ENCODE peak calls at places on chromosomes 13 and 19, in five cellular contexts. One of them, this sample, is unnamed.

GRCh38 chr19:40580619-40581018 is 3.9 kb downstream of the SHKBP1 start:
- DNase-seq in neural progenitor cell: no peak
- DNase-seq in GM23338: no peak
- DNase-seq in OCI-LY7: no peak
- DNase-seq in PC-3: no peak
- DNase-seq in this sample: no peak

GRCh38 chr13:83557845-83558244 is 324.4 kb downstream of the SLITRK1 start:
- DNase-seq in OCI-LY7: no peak
- DNase-seq in PC-3: no peak
- DNase-seq in neural progenitor cell: no peak
- DNase-seq in GM23338: no peak
- DNase-seq in this sample: no peak

GRCh38 chr19:41999071-41999877 is 5.2 kb upstream of the ATP1A3 start:
- DNase-seq in OCI-LY7: no peak
- DNase-seq in GM23338: peak
- DNase-seq in PC-3: no peak
- DNase-seq in neural progenitor cell: peak
- DNase-seq in this sample: peak

GRCh38 chr19:17757125-17757524 is 5.8 kb downstream of the FCHO1 start:
- DNase-seq in PC-3: peak
- DNase-seq in OCI-LY7: no peak
- DNase-seq in neural progenitor cell: no peak
- DNase-seq in GM23338: no peak
- DNase-seq in this sample: no peak

GRCh38 chr19:37979547-37980082 is 72.6 kb downstream of the SIPA1L3 start:
- DNase-seq in neural progenitor cell: no peak
- DNase-seq in GM23338: no peak
- DNase-seq in OCI-LY7: peak
- DNase-seq in PC-3: no peak
- DNase-seq in this sample: no peak

GRCh38 chr19:17830567-17831418 is 9.5 kb upstream of the INSL3 start:
- DNase-seq in OCI-LY7: peak
- DNase-seq in PC-3: peak
- DNase-seq in neural progenitor cell: peak
- DNase-seq in GM23338: peak
- DNase-seq in this sample: no peak

GRCh38 chr19:1107655-1108261 is 4.0 kb downstream of the GPX4 start:
- DNase-seq in neural progenitor cell: no peak
- DNase-seq in OCI-LY7: no peak
- DNase-seq in PC-3: no peak
- DNase-seq in GM23338: no peak
- DNase-seq in this sample: no peak

GRCh38 chr19:45439569-45440258 is 16.0 kb upstream of the ERCC1 start:
- DNase-seq in GM23338: peak
- DNase-seq in OCI-LY7: peak
- DNase-seq in PC-3: peak
- DNase-seq in neural progenitor cell: peak
- DNase-seq in this sample: peak

GRCh38 chr19:49502866-49503581 is 6.8 kb downstream of the RPS11 start:
- DNase-seq in GM23338: peak
- DNase-seq in neural progenitor cell: peak
- DNase-seq in OCI-LY7: peak
- DNase-seq in PC-3: peak
- DNase-seq in this sample: peak

GRCh38 chr13:33112745-33113144 is 96.5 kb downstream of the KL start:
- DNase-seq in neural progenitor cell: no peak
- DNase-seq in PC-3: no peak
- DNase-seq in GM23338: no peak
- DNase-seq in OCI-LY7: no peak
- DNase-seq in this sample: no peak

GRCh38 chr13:33728271-33729037 is 89.5 kb upstream of the RFC3 start:
- DNase-seq in OCI-LY7: peak
- DNase-seq in neural progenitor cell: no peak
- DNase-seq in PC-3: peak
- DNase-seq in GM23338: no peak
- DNase-seq in this sample: peak

GRCh38 chr19:52601025-52601973 is 31.2 kb downstream of the ZNF701 start:
- DNase-seq in neural progenitor cell: peak
- DNase-seq in PC-3: peak
- DNase-seq in GM23338: peak
- DNase-seq in OCI-LY7: peak
- DNase-seq in this sample: peak

GRCh38 chr19:51079486-51080110 is 3.1 kb downstream of the KLK14 start:
- DNase-seq in neural progenitor cell: no peak
- DNase-seq in GM23338: no peak
- DNase-seq in PC-3: no peak
- DNase-seq in OCI-LY7: no peak
- DNase-seq in this sample: no peak

GRCh38 chr13:95480131-95480545 is 72.4 kb upstream of the CLDN10 start:
- DNase-seq in OCI-LY7: no peak
- DNase-seq in PC-3: no peak
- DNase-seq in neural progenitor cell: no peak
- DNase-seq in GM23338: no peak
- DNase-seq in this sample: no peak

GRCh38 chr13:66965146-66965545 is 265.0 kb downstream of the PCDH9 start:
- DNase-seq in PC-3: no peak
- DNase-seq in OCI-LY7: no peak
- DNase-seq in neural progenitor cell: no peak
- DNase-seq in GM23338: no peak
- DNase-seq in this sample: no peak

GRCh38 chr13:81133066-81133465 is 792.1 kb upstream of the SPRY2 start:
- DNase-seq in neural progenitor cell: no peak
- DNase-seq in GM23338: no peak
- DNase-seq in PC-3: peak
- DNase-seq in OCI-LY7: no peak
- DNase-seq in this sample: no peak

GRCh38 chr19:5445667-5446066 is 9.6 kb upstream of the ZNRF4 start:
- DNase-seq in neural progenitor cell: no peak
- DNase-seq in PC-3: peak
- DNase-seq in OCI-LY7: no peak
- DNase-seq in GM23338: no peak
- DNase-seq in this sample: no peak

GRCh38 chr19:31537136-31537535 is 187.9 kb upstream of the TSHZ3 start:
- DNase-seq in OCI-LY7: no peak
- DNase-seq in neural progenitor cell: no peak
- DNase-seq in GM23338: no peak
- DNase-seq in PC-3: no peak
- DNase-seq in this sample: no peak

GRCh38 chr13:44373601-44374347 is at the start of gene SERP2:
- DNase-seq in PC-3: no peak
- DNase-seq in GM23338: peak
- DNase-seq in OCI-LY7: no peak
- DNase-seq in neural progenitor cell: peak
- DNase-seq in this sample: no peak

GRCh38 chr13:91946498-91947070 is 548.2 kb downstream of the GPC5 start:
- DNase-seq in GM23338: peak
- DNase-seq in OCI-LY7: peak
- DNase-seq in PC-3: peak
- DNase-seq in neural progenitor cell: peak
- DNase-seq in this sample: peak

GRCh38 chr13:43390101-43390500 is 366.7 kb downstream of the DNAJC15 start:
- DNase-seq in neural progenitor cell: no peak
- DNase-seq in PC-3: no peak
- DNase-seq in GM23338: no peak
- DNase-seq in OCI-LY7: no peak
- DNase-seq in this sample: peak

GRCh38 chr19:1247747-1248453 is 483 bp upstream of the MIDN start:
- DNase-seq in PC-3: peak
- DNase-seq in GM23338: peak
- DNase-seq in OCI-LY7: no peak
- DNase-seq in neural progenitor cell: peak
- DNase-seq in this sample: no peak

GRCh38 chr13:93416943-93417342 is 190.3 kb downstream of the GPC6 start:
- DNase-seq in GM23338: no peak
- DNase-seq in neural progenitor cell: no peak
- DNase-seq in OCI-LY7: no peak
- DNase-seq in PC-3: no peak
- DNase-seq in this sample: no peak

GRCh38 chr13:33543631-33544030 is 258.1 kb upstream of the STARD13 start:
- DNase-seq in OCI-LY7: peak
- DNase-seq in neural progenitor cell: peak
- DNase-seq in PC-3: peak
- DNase-seq in GM23338: peak
- DNase-seq in this sample: peak

GRCh38 chr13:49638416-49639072 is 10.2 kb downstream of the ARL11 start:
- DNase-seq in PC-3: peak
- DNase-seq in neural progenitor cell: no peak
- DNase-seq in GM23338: no peak
- DNase-seq in OCI-LY7: no peak
- DNase-seq in this sample: no peak

GRCh38 chr13:49633687-49634086 is 5.4 kb downstream of the ARL11 start:
- DNase-seq in OCI-LY7: no peak
- DNase-seq in PC-3: no peak
- DNase-seq in GM23338: no peak
- DNase-seq in neural progenitor cell: no peak
- DNase-seq in this sample: no peak

GRCh38 chr13:49637989-49638388 is 9.7 kb downstream of the ARL11 start:
- DNase-seq in GM23338: no peak
- DNase-seq in PC-3: peak
- DNase-seq in neural progenitor cell: no peak
- DNase-seq in OCI-LY7: no peak
- DNase-seq in this sample: no peak

GRCh38 chr13:49636705-49637104 is 8.4 kb downstream of the ARL11 start:
- DNase-seq in OCI-LY7: no peak
- DNase-seq in GM23338: no peak
- DNase-seq in PC-3: no peak
- DNase-seq in neural progenitor cell: no peak
- DNase-seq in this sample: no peak

DNA sequence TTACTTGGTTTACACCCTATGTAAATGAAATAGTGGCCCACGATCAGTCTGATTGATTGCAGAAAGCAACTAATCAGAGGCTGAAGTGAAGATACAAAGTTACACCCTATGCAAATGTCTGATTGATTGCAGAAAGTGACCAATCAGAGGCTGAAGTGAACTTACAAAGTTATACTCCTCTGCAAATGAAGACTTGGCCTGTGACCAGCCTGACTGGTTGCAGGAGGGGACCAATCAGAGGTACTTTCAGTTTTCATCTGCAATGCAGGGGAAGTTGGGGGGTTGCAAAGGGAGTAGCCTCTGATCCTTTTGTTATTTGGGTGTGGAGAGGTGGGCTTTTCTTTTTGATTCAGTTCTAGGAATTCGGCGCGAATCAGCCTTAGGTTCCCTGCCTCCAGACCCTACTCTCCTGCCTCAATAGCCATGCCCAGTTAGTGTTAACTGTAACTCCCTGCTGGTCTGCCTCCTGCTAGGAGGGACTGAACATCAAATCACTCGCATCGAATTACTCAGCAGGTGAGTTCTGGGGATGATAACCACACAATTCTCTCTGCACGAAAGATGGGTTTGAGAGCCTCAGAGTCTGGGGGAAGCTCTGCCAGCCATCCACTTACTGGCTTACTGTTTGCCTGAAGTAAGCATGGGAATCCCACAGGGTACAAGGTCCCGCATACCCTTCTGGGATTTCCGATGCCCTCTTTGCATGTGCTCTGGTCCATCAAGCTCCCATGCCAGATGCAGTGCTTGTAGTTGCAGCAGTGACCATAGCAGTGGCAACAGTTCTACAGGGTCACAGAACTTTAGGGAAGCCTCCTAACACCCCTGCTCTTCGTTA is 7.5 kb downstream of the ARL11 start:
- DNase-seq in OCI-LY7: no peak
- DNase-seq in neural progenitor cell: no peak
- DNase-seq in GM23338: peak
- DNase-seq in PC-3: no peak
- DNase-seq in this sample: no peak
- TF ChIP-seq EZH2phosphoT487 in OCI-LY7: no peak
- TF ChIP-seq EZH2phosphoT487 in neural progenitor cell: no peak
- TF ChIP-seq EZH2phosphoT487 in GM23338: no peak
- TF ChIP-seq EZH2phosphoT487 in PC-3: no peak
- TF ChIP-seq EZH2phosphoT487 in this sample: no peak

GRCh38 chr13:112842343-112842856 is 126.6 kb upstream of the MCF2L start:
- DNase-seq in OCI-LY7: no peak
- DNase-seq in GM23338: peak
- DNase-seq in neural progenitor cell: peak
- DNase-seq in PC-3: no peak
- DNase-seq in this sample: peak
- TF ChIP-seq EZH2phosphoT487 in OCI-LY7: no peak
- TF ChIP-seq EZH2phosphoT487 in GM23338: no peak
- TF ChIP-seq EZH2phosphoT487 in neural progenitor cell: no peak
- TF ChIP-seq EZH2phosphoT487 in PC-3: no peak
- TF ChIP-seq EZH2phosphoT487 in this sample: no peak

DNA sequence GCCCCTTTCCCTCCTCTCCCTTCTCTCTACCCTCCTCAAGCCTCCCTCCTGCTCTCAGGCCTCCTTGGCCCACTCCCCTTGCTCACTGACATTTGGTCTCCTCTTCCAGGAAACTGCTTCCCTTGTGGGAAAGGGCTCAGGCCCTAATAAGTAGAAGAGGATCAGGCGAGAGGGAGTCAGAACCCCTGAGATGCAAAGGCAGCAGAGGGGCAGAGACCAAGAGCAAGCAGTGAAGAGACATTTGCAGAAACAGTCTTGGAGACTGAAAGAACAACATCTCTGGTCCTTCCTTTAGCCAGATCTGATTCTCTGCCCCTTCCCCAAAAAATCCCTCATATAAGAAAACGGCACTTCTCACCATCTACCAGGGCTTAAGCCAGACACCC is 1.9 kb upstream of the PLEKHG2 start:
- DNase-seq in neural progenitor cell: peak
- DNase-seq in GM23338: no peak
- DNase-seq in PC-3: no peak
- DNase-seq in OCI-LY7: no peak
- DNase-seq in this sample: no peak
- TF ChIP-seq EZH2phosphoT487 in neural progenitor cell: no peak
- TF ChIP-seq EZH2phosphoT487 in GM23338: no peak
- TF ChIP-seq EZH2phosphoT487 in PC-3: no peak
- TF ChIP-seq EZH2phosphoT487 in OCI-LY7: no peak
- TF ChIP-seq EZH2phosphoT487 in this sample: no peak

GRCh38 chr19:11168568-11168967 is 13.0 kb upstream of the SPC24 start:
- DNase-seq in OCI-LY7: no peak
- DNase-seq in PC-3: peak
- DNase-seq in neural progenitor cell: no peak
- DNase-seq in GM23338: no peak
- DNase-seq in this sample: no peak
- TF ChIP-seq EZH2phosphoT487 in OCI-LY7: no peak
- TF ChIP-seq EZH2phosphoT487 in PC-3: no peak
- TF ChIP-seq EZH2phosphoT487 in neural progenitor cell: no peak
- TF ChIP-seq EZH2phosphoT487 in GM23338: no peak
- TF ChIP-seq EZH2phosphoT487 in this sample: no peak

GRCh38 chr13:36224730-36225129 is 10.4 kb upstream of the SOHLH2 start:
- DNase-seq in OCI-LY7: no peak
- DNase-seq in PC-3: no peak
- DNase-seq in GM23338: no peak
- DNase-seq in neural progenitor cell: no peak
- DNase-seq in this sample: no peak
- TF ChIP-seq EZH2phosphoT487 in OCI-LY7: no peak
- TF ChIP-seq EZH2phosphoT487 in PC-3: no peak
- TF ChIP-seq EZH2phosphoT487 in GM23338: no peak
- TF ChIP-seq EZH2phosphoT487 in neural progenitor cell: no peak
- TF ChIP-seq EZH2phosphoT487 in this sample: no peak

GRCh38 chr13:28854657-28855056 is 34.5 kb downstream of the MTUS2 start:
- DNase-seq in GM23338: peak
- DNase-seq in neural progenitor cell: peak
- DNase-seq in OCI-LY7: no peak
- DNase-seq in PC-3: no peak
- DNase-seq in this sample: no peak
- TF ChIP-seq EZH2phosphoT487 in GM23338: no peak
- TF ChIP-seq EZH2phosphoT487 in neural progenitor cell: no peak
- TF ChIP-seq EZH2phosphoT487 in OCI-LY7: no peak
- TF ChIP-seq EZH2phosphoT487 in PC-3: no peak
- TF ChIP-seq EZH2phosphoT487 in this sample: no peak

This sample was measured in MM.1S.